ENCODE peak calls at places on chromosomes 4 and X, in four cellular contexts. One of them, this sample, is unnamed.
A peak's percentile ranks its signal among the peaks of the same experiment; 100 is the strongest.

GRCh38 chr4:184310881-184311709 is 93.4 kb upstream of the ENPP6 start:
- DNase-seq in GM12878: no peak
- DNase-seq in HepG2: peak; percentile 53
- DNase-seq in K562: no peak
- DNase-seq in this sample: no peak

GRCh38 chrX:65203545-65203944 is 227.3 kb upstream of the ZC4H2 start:
- DNase-seq in GM12878: no peak
- DNase-seq in HepG2: no peak
- DNase-seq in K562: no peak
- DNase-seq in this sample: no peak

GRCh38 chr4:183812567-183812966 is 92.5 kb upstream of the STOX2 start:
- DNase-seq in GM12878: no peak
- DNase-seq in HepG2: no peak
- DNase-seq in K562: no peak
- DNase-seq in this sample: no peak

GRCh38 chrX:13699183-13699826 is 10.4 kb downstream of the RAB9A start:
- DNase-seq in GM12878: no peak
- DNase-seq in HepG2: no peak
- DNase-seq in K562: peak; percentile 28
- DNase-seq in this sample: no peak

GRCh38 chr4:56908206-56909082 is 744 bp downstream of the REST start:
- DNase-seq in GM12878: no peak
- DNase-seq in HepG2: peak; percentile 47
- DNase-seq in K562: peak; percentile 82
- DNase-seq in this sample: peak; percentile 78

GRCh38 chr4:66585767-66586166 is 915.5 kb upstream of the EPHA5 start:
- DNase-seq in GM12878: no peak
- DNase-seq in HepG2: no peak
- DNase-seq in K562: no peak
- DNase-seq in this sample: no peak

GRCh38 chr4:155542415-155542814 is 124.2 kb upstream of the GUCY1A1 start:
- DNase-seq in GM12878: no peak
- DNase-seq in HepG2: no peak
- DNase-seq in K562: no peak
- DNase-seq in this sample: no peak

GRCh38 chr4:2090642-2091041 is 31.5 kb downstream of the NAT8L start:
- DNase-seq in GM12878: no peak
- DNase-seq in HepG2: no peak
- DNase-seq in K562: no peak
- DNase-seq in this sample: no peak

GRCh38 chr4:86338989-86339388 is 20.9 kb downstream of the MAPK10 start:
- DNase-seq in GM12878: no peak
- DNase-seq in HepG2: no peak
- DNase-seq in K562: no peak
- DNase-seq in this sample: no peak

GRCh38 chrX:140480765-140481164 is 24.1 kb downstream of the SOX3 start:
- DNase-seq in GM12878: no peak
- DNase-seq in HepG2: no peak
- DNase-seq in K562: no peak
- DNase-seq in this sample: no peak

DNA sequence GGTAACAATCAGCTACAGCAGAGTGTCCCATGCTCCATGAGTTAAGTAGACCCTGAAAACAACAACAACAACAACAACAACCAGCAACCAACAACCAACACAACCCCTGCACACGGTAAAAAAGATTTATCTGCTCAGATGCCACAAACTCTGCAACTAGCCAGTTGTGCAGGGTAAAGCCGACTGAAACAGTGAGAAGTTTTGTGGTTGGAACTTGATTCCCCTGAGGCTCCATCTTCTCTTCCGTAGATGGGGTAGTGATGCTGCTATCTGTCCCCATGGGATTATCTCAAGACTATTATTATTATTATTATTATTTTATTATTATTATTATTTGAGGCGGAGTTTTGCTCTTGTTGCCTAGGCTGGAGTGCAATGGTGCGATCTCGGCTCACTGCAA is 50.6 kb upstream of the RAPGEF2 start:
- DNase-seq in GM12878: peak; percentile 89
- DNase-seq in HepG2: no peak
- DNase-seq in K562: no peak
- DNase-seq in this sample: no peak
- TF ChIP-seq FOXM1 in GM12878: no peak
- TF ChIP-seq FOXM1 in HepG2: no peak
- TF ChIP-seq FOXM1 in K562: no peak
- TF ChIP-seq FOXM1 in this sample: no peak

GRCh38 chr4:77113069-77113468 is 37.3 kb upstream of the CCNI start:
- DNase-seq in GM12878: no peak
- DNase-seq in HepG2: no peak
- DNase-seq in K562: no peak
- DNase-seq in this sample: no peak

GRCh38 chr4:77110707-77111106 is 34.9 kb upstream of the CCNI start:
- DNase-seq in GM12878: no peak
- DNase-seq in HepG2: no peak
- DNase-seq in K562: no peak
- DNase-seq in this sample: no peak
- TF ChIP-seq FOXK2 in GM12878: no peak
- TF ChIP-seq FOXK2 in HepG2: no peak
- TF ChIP-seq FOXK2 in K562: no peak
- TF ChIP-seq FOXK2 in this sample: no peak

DNA sequence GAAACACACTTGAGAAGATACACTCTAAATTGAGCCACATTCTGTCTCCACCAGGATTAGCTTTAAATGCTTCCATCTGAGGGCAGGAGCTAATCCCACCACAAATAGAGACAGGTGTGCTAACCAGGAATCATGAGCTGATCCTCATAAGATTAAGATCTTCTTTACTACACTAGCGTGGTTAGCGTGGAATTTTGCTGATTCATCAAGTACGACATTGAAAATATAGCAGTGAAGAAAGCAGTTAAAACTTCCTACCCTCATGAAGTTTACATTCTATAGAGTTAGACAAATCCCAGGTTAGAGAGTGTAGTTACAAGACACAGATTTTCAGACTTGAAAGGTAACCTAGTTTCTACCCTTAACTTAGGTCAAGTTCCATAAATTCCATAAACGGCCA is 5.3 kb upstream of the APELA start:
- DNase-seq in GM12878: no peak
- DNase-seq in HepG2: no peak
- DNase-seq in K562: no peak
- DNase-seq in this sample: no peak
- TF ChIP-seq FOXM1 in GM12878: no peak
- TF ChIP-seq FOXM1 in HepG2: no peak
- TF ChIP-seq FOXM1 in K562: no peak
- TF ChIP-seq FOXM1 in this sample: no peak

DNA sequence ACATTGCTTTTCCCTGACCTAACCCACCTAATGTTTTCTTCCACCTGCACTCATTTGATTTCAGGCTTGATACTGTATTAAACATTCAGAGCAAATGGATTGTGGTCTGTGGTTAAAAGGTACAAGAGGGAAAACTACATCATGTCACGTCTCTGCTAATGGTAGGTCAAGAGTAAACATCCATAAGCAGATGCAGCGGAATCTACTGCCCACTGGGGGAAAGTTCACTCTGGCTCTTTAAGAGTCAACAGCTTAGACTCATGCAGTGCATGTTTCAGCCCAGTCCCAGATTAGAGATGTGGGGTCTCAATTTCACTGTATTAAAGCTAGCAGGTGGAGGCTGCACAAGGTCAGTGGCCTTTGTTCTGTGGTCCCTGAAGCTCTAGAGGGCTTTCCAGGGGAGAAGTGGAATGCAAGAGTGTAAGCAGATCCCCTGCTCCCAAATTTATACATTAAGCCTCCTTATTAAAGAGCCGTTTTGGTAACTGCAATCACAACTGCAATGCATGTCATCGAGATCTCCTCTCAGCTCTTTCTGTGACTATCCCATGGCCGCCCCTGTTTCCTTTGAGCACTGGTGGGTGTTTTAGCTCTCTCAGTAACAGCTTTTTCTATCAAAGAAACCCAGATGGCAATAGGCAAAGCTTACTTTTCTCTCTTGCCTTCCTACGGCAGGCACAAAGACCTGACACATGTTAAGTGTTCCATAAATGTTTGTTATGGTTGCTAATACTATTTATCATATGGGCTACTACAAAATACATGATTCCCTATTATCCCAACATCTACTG is 53.5 kb downstream of the LDB2 start:
- DNase-seq in GM12878: no peak
- DNase-seq in HepG2: peak; percentile 32
- DNase-seq in K562: no peak
- DNase-seq in this sample: no peak
- TF ChIP-seq FOXK2 in GM12878: no peak
- TF ChIP-seq FOXK2 in HepG2: no peak
- TF ChIP-seq FOXK2 in K562: no peak
- TF ChIP-seq FOXK2 in this sample: no peak

GRCh38 chr4:173371292-173372192 is 788 bp downstream of the SAP30 start:
- DNase-seq in GM12878: no peak
- DNase-seq in HepG2: peak; percentile 29
- DNase-seq in K562: peak; percentile 39
- DNase-seq in this sample: peak; percentile 49
- TF ChIP-seq FOXM1 in GM12878: no peak
- TF ChIP-seq FOXM1 in HepG2: no peak
- TF ChIP-seq FOXM1 in K562: no peak
- TF ChIP-seq FOXM1 in this sample: no peak

This sample was measured in HEK293T.